ENCODE peak calls at places on chromosomes 2 and 18, in nine cellular contexts. One of them, this sample, is unnamed.

GRCh38 chr18:1774261-1774660 is 797.0 kb downstream of the METTL4 start:
- DNase-seq in sigmoid colon: no peak
- DNase-seq in choroid plexus epithelial cell: no peak
- DNase-seq in cardiac muscle cell: no peak
- DNase-seq in AG10803: no peak
- DNase-seq in astrocyte of the spinal cord: no peak
- DNase-seq in astrocyte: no peak
- DNase-seq in heart right ventricle: no peak
- DNase-seq in heart left ventricle: no peak
- DNase-seq in this sample: no peak

GRCh38 chr18:5397102-5397501 is 101.6 kb upstream of the ZBTB14 start:
- DNase-seq in sigmoid colon: no peak
- DNase-seq in choroid plexus epithelial cell: no peak
- DNase-seq in cardiac muscle cell: no peak
- DNase-seq in AG10803: no peak
- DNase-seq in astrocyte of the spinal cord: no peak
- DNase-seq in astrocyte: no peak
- DNase-seq in heart right ventricle: no peak
- DNase-seq in heart left ventricle: no peak
- DNase-seq in this sample: no peak

GRCh38 chr18:61606759-61607158 is 273.5 kb downstream of the CDH20 start:
- DNase-seq in sigmoid colon: peak; percentile 72
- DNase-seq in choroid plexus epithelial cell: peak; percentile 89
- DNase-seq in cardiac muscle cell: peak; percentile 96
- DNase-seq in AG10803: peak; percentile 96
- DNase-seq in astrocyte of the spinal cord: peak; percentile 85
- DNase-seq in astrocyte: peak; percentile 88
- DNase-seq in heart right ventricle: peak; percentile 74
- DNase-seq in heart left ventricle: peak; percentile 80
- DNase-seq in this sample: peak; percentile 94

GRCh38 chr2:163670929-163671328 is 64.9 kb downstream of the FIGN start:
- DNase-seq in sigmoid colon: no peak
- DNase-seq in choroid plexus epithelial cell: no peak
- DNase-seq in cardiac muscle cell: no peak
- DNase-seq in AG10803: no peak
- DNase-seq in astrocyte of the spinal cord: no peak
- DNase-seq in astrocyte: no peak
- DNase-seq in heart right ventricle: no peak
- DNase-seq in heart left ventricle: no peak
- DNase-seq in this sample: no peak

GRCh38 chr2:24423095-24423494 is 62.8 kb upstream of the ITSN2 start:
- DNase-seq in sigmoid colon: no peak
- DNase-seq in choroid plexus epithelial cell: no peak
- DNase-seq in cardiac muscle cell: no peak
- DNase-seq in AG10803: no peak
- DNase-seq in astrocyte of the spinal cord: no peak
- DNase-seq in astrocyte: no peak
- DNase-seq in heart right ventricle: no peak
- DNase-seq in heart left ventricle: no peak
- DNase-seq in this sample: no peak

GRCh38 chr2:151111599-151112278 is 149.9 kb downstream of the RBM43 start:
- DNase-seq in sigmoid colon: no peak
- DNase-seq in choroid plexus epithelial cell: peak; percentile 79
- DNase-seq in cardiac muscle cell: peak; percentile 37
- DNase-seq in AG10803: peak; percentile 55
- DNase-seq in astrocyte of the spinal cord: peak; percentile 83
- DNase-seq in astrocyte: peak; percentile 78
- DNase-seq in heart right ventricle: no peak
- DNase-seq in heart left ventricle: no peak
- DNase-seq in this sample: peak; percentile 58

GRCh38 chr2:72781500-72781899 is 44.3 kb downstream of the EXOC6B start:
- DNase-seq in sigmoid colon: no peak
- DNase-seq in choroid plexus epithelial cell: peak; percentile 26
- DNase-seq in cardiac muscle cell: peak; percentile 20
- DNase-seq in AG10803: no peak
- DNase-seq in astrocyte of the spinal cord: no peak
- DNase-seq in astrocyte: no peak
- DNase-seq in heart right ventricle: no peak
- DNase-seq in heart left ventricle: no peak
- DNase-seq in this sample: peak; percentile 39

GRCh38 chr2:65456074-65456473 is 23.7 kb upstream of the SPRED2 start:
- DNase-seq in sigmoid colon: no peak
- DNase-seq in choroid plexus epithelial cell: peak; percentile 45
- DNase-seq in cardiac muscle cell: peak; percentile 60
- DNase-seq in AG10803: peak; percentile 70
- DNase-seq in astrocyte of the spinal cord: peak; percentile 61
- DNase-seq in astrocyte: peak; percentile 89
- DNase-seq in heart right ventricle: no peak
- DNase-seq in heart left ventricle: no peak
- DNase-seq in this sample: peak; percentile 40

GRCh38 chr2:121521359-121521758 is 9.3 kb upstream of the RNU4ATAC start:
- DNase-seq in sigmoid colon: no peak
- DNase-seq in choroid plexus epithelial cell: no peak
- DNase-seq in cardiac muscle cell: no peak
- DNase-seq in AG10803: no peak
- DNase-seq in astrocyte of the spinal cord: peak; percentile 91
- DNase-seq in astrocyte: peak; percentile 97
- DNase-seq in heart right ventricle: no peak
- DNase-seq in heart left ventricle: no peak
- DNase-seq in this sample: no peak

GRCh38 chr2:181741756-181742155 is 61.4 kb upstream of the NEUROD1 start:
- DNase-seq in sigmoid colon: no peak
- DNase-seq in choroid plexus epithelial cell: peak; percentile 25
- DNase-seq in cardiac muscle cell: no peak
- DNase-seq in AG10803: peak; percentile 3
- DNase-seq in astrocyte of the spinal cord: no peak
- DNase-seq in astrocyte: peak; percentile 29
- DNase-seq in heart right ventricle: no peak
- DNase-seq in heart left ventricle: no peak
- DNase-seq in this sample: no peak

DNA sequence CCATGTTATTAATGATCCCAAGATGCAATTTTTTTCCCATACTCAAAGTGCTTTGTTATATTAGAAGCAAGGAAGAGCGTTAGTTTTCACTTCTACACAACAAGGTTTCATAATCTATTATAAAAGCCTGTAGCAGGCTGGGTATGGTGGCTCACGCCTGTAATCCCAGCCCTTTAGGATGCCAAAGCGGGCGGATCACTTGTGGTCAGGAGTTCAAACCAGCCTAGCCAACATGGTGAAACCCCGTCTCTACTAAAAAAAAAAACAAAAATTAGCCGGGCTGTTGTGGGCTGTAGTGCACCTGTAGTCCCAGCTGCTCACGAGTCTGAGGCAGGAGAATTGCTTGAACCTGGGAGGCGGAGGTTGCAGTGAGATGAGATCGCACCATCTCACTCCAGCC is 19.0 kb upstream of the SERPINB2 start:
- DNase-seq in sigmoid colon: no peak
- DNase-seq in choroid plexus epithelial cell: no peak
- DNase-seq in cardiac muscle cell: no peak
- DNase-seq in AG10803: no peak
- DNase-seq in astrocyte of the spinal cord: no peak
- DNase-seq in astrocyte: no peak
- DNase-seq in heart right ventricle: no peak
- DNase-seq in heart left ventricle: no peak
- DNase-seq in this sample: no peak
- TF ChIP-seq CTCF in sigmoid colon: no peak
- TF ChIP-seq CTCF in choroid plexus epithelial cell: no peak
- TF ChIP-seq CTCF in cardiac muscle cell: no peak
- TF ChIP-seq CTCF in AG10803: no peak
- TF ChIP-seq CTCF in astrocyte of the spinal cord: no peak
- TF ChIP-seq CTCF in astrocyte: no peak
- TF ChIP-seq CTCF in heart right ventricle: no peak
- TF ChIP-seq CTCF in heart left ventricle: no peak
- TF ChIP-seq CTCF in this sample: no peak

DNA sequence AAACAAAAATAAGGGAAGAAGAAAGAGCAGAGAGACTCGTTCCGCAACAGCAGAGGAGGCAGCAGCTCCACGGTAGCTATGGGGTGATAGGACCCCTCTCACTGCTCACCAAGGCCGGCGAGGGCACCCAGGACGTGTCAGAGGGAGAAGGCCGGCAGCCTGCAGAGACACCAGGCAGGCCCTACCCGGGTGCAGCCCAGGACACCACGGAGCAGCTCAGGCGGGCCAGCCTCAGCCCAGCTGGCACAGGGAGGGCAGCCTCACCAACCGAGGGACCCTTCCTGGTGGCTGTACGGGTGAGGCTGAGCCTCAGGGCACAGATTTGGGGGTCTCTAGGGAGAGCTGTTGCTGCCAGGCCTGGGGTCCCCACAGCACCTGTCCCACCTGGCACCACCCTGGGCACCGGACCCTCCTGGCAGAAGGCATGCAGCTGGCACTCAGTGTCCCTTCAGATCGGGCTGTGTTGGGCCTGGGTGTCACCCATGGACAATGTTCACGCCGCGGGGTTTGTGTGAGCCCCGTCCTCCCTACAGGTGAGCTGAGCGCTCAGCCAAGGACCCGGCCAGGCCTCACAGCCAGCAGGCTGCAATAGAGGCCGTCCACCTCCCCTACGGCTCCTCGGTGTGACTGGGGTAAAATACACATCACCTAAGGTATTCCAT is 21.5 kb downstream of the KCNG2 start:
- DNase-seq in sigmoid colon: no peak
- DNase-seq in choroid plexus epithelial cell: no peak
- DNase-seq in cardiac muscle cell: no peak
- DNase-seq in AG10803: no peak
- DNase-seq in astrocyte of the spinal cord: no peak
- DNase-seq in astrocyte: no peak
- DNase-seq in heart right ventricle: no peak
- DNase-seq in heart left ventricle: no peak
- DNase-seq in this sample: no peak
- H3K4me3 ChIP-seq in sigmoid colon: no peak overlapping the region
- H3K4me3 ChIP-seq in choroid plexus epithelial cell: no peak overlapping the region
- H3K4me3 ChIP-seq in cardiac muscle cell: no peak overlapping the region
- H3K4me3 ChIP-seq in AG10803: no peak overlapping the region
- H3K4me3 ChIP-seq in astrocyte of the spinal cord: no peak overlapping the region
- H3K4me3 ChIP-seq in astrocyte: no peak overlapping the region
- H3K4me3 ChIP-seq in heart right ventricle: no peak overlapping the region
- H3K4me3 ChIP-seq in heart left ventricle: no peak overlapping the region
- H3K4me3 ChIP-seq in this sample: no peak overlapping the region

GRCh38 chr2:5748391-5748790 is 56.2 kb downstream of the SOX11 start:
- DNase-seq in sigmoid colon: no peak
- DNase-seq in choroid plexus epithelial cell: no peak
- DNase-seq in cardiac muscle cell: no peak
- DNase-seq in AG10803: no peak
- DNase-seq in astrocyte of the spinal cord: no peak
- DNase-seq in astrocyte: no peak
- DNase-seq in heart right ventricle: no peak
- DNase-seq in heart left ventricle: no peak
- DNase-seq in this sample: no peak
- TF ChIP-seq CTCF in sigmoid colon: no peak
- TF ChIP-seq CTCF in choroid plexus epithelial cell: no peak
- TF ChIP-seq CTCF in cardiac muscle cell: no peak
- TF ChIP-seq CTCF in AG10803: no peak
- TF ChIP-seq CTCF in astrocyte of the spinal cord: no peak
- TF ChIP-seq CTCF in astrocyte: no peak
- TF ChIP-seq CTCF in heart right ventricle: no peak
- TF ChIP-seq CTCF in heart left ventricle: no peak
- TF ChIP-seq CTCF in this sample: no peak

DNA sequence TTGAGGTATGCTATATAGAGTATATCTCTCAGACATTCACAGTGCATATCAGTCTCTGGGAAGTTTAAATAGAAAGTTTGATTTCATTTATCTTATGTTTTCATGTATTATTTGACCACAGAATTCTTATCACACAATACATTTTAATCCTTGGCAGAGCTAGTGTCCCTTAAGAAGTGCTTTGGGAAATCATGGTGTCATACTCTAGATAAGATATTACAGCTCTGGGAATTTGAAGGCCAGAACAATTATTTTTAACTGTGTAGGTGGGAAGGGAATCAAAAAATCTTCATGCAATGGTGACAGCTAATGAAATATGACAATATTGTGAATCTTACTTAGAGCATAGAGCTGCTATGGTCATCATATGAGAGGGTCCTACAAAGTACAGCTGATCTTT is 451.3 kb upstream of the FAM98A start:
- DNase-seq in sigmoid colon: no peak
- DNase-seq in choroid plexus epithelial cell: no peak
- DNase-seq in cardiac muscle cell: no peak
- DNase-seq in AG10803: no peak
- DNase-seq in astrocyte of the spinal cord: no peak
- DNase-seq in astrocyte: no peak
- DNase-seq in heart right ventricle: no peak
- DNase-seq in heart left ventricle: no peak
- DNase-seq in this sample: no peak
- H3K4me3 ChIP-seq in sigmoid colon: no peak overlapping the region
- H3K4me3 ChIP-seq in choroid plexus epithelial cell: no peak overlapping the region
- H3K4me3 ChIP-seq in cardiac muscle cell: no peak overlapping the region
- H3K4me3 ChIP-seq in AG10803: no peak overlapping the region
- H3K4me3 ChIP-seq in astrocyte of the spinal cord: no peak overlapping the region
- H3K4me3 ChIP-seq in astrocyte: no peak overlapping the region
- H3K4me3 ChIP-seq in heart right ventricle: no peak overlapping the region
- H3K4me3 ChIP-seq in heart left ventricle: no peak overlapping the region
- H3K4me3 ChIP-seq in this sample: no peak overlapping the region

DNA sequence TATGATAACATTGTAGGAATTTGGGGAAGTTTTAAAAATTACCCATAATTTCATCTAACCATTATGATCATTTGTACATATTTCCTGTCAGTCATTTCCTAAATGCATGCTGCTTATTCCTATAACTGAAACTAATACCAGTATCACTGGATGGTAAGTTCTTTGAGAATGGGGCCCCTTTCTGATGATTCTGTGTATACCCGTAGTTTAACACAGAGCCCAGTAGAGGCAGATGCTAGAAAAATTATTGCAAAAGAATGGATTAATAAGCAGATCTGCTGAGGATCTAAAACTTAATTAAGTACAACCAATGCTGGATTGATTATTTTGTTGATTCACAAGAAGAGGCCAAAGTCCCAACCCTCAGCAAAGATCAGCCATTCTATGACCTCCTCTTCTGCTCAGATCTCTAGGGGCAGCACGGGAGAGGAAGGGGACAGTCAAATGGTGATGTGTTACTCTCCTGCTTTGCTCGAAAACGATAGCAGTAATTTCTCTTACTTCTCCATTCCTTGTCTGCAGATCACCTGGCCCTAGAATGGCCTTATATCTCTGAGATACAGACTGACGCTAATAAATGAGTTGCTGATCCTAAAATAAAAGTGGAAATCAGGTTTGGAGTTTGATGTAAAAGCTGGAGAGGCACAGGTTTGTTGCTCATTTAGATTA is 69.5 kb upstream of the PELI1 start:
- DNase-seq in sigmoid colon: no peak
- DNase-seq in choroid plexus epithelial cell: no peak
- DNase-seq in cardiac muscle cell: no peak
- DNase-seq in AG10803: no peak
- DNase-seq in astrocyte of the spinal cord: no peak
- DNase-seq in astrocyte: no peak
- DNase-seq in heart right ventricle: no peak
- DNase-seq in heart left ventricle: no peak
- DNase-seq in this sample: no peak
- TF ChIP-seq CTCF in sigmoid colon: no peak
- TF ChIP-seq CTCF in choroid plexus epithelial cell: no peak
- TF ChIP-seq CTCF in cardiac muscle cell: no peak
- TF ChIP-seq CTCF in AG10803: no peak
- TF ChIP-seq CTCF in astrocyte of the spinal cord: no peak
- TF ChIP-seq CTCF in astrocyte: peak; percentile 2
- TF ChIP-seq CTCF in heart right ventricle: no peak
- TF ChIP-seq CTCF in heart left ventricle: no peak
- TF ChIP-seq CTCF in this sample: no peak